ENCODE peak calls at places on chromosomes 13 and 19, in six cellular contexts. I is adrenal gland; L is osteoblast; P is psoas muscle; W is uterus; D is CD8-positive, alpha-beta T cell. N is an unnamed sample.
A peak's percentile ranks its signal among the peaks of the same experiment; 100 is the strongest.

GRCh38 chr13:49214917-49215376 is 5.2 kb upstream of the MLNR start:
- DNase-seq in I (peak; percentile 36), L (no peak), P (peak; percentile 21), W (no peak), D (peak; percentile 48), N (peak; percentile 93)

GRCh38 chr19:21593934-21594844 is 88.8 kb downstream of the ZNF429 start:
- DNase-seq in I (peak; percentile 77), L (no peak), P (peak; percentile 40), W (peak; percentile 63), D (no peak), N (no peak)

GRCh38 chr13:32139251-32139650 is 107.7 kb downstream of the FRY start:
- DNase-seq in I (no peak), L (no peak), P (no peak), W (no peak), D (no peak), N (no peak)

GRCh38 chr13:87792878-87793277 is 121.7 kb downstream of the SLITRK5 start:
- DNase-seq in I (no peak), L (no peak), P (no peak), W (no peak), D (no peak), N (no peak)

GRCh38 chr13:113207890-113208423 is 512 bp downstream of the PCID2 start:
- DNase-seq in I (peak; percentile 49), L (peak; percentile 85), P (peak; percentile 43), W (no peak), D (no peak), N (peak; percentile 23)

GRCh38 chr19:36973021-36973843 is 57.1 kb downstream of the ZNF568 start:
- DNase-seq in I (peak; percentile 89), L (peak; percentile 95), P (peak; percentile 84), W (peak; percentile 79), D (peak; percentile 72), N (peak; percentile 85)

GRCh38 chr13:25885418-25885817 is 166.4 kb downstream of the SHISA2 start:
- DNase-seq in I (no peak), L (no peak), P (no peak), W (no peak), D (no peak), N (no peak)

GRCh38 chr13:20400774-20401173 is 124.9 kb downstream of the CRYL1 start:
- DNase-seq in I (no peak), L (no peak), P (no peak), W (no peak), D (no peak), N (no peak)

GRCh38 chr13:44132710-44133109 is 240.9 kb upstream of the SERP2 start:
- DNase-seq in I (peak; percentile 88), L (peak; percentile 73), P (peak; percentile 75), W (no peak), D (no peak), N (no peak)

GRCh38 chr19:35031072-35031881 is 1.0 kb downstream of the SCN1B start:
- DNase-seq in I (peak; percentile 50), L (peak; percentile 95), P (peak; percentile 78), W (peak; percentile 49), D (no peak), N (no peak)

GRCh38 chr13:29136341-29136740 is 316.2 kb downstream of the MTUS2 start:
- DNase-seq in I (no peak), L (no peak), P (no peak), W (no peak), D (no peak), N (no peak)

GRCh38 chr13:20191902-20192469 is 752 bp downstream of the GJB2 start:
- DNase-seq in I (no peak), L (peak; percentile 85), P (no peak), W (no peak), D (no peak), N (no peak)

GRCh38 chr19:35991731-35992450 is 3.1 kb upstream of the SDHAF1 start:
- DNase-seq in I (no peak), L (peak; percentile 75), P (no peak), W (no peak), D (no peak), N (no peak)

GRCh38 chr13:105984236-105984635 is 551.2 kb downstream of the EFNB2 start:
- DNase-seq in I (no peak), L (no peak), P (no peak), W (no peak), D (no peak), N (no peak)

GRCh38 chr19:4582980-4583842 is 23.7 kb upstream of the SEMA6B start:
- DNase-seq in I (peak; percentile 61), L (peak; percentile 86), P (no peak), W (no peak), D (no peak), N (no peak)

GRCh38 chr13:94435604-94436226 is 43.8 kb downstream of the DCT start:
- DNase-seq in I (no peak), L (peak; percentile 82), P (no peak), W (no peak), D (no peak), N (no peak)

GRCh38 chr19:38049105-38049649 is 142.2 kb downstream of the SIPA1L3 start:
- DNase-seq in I (no peak), L (peak; percentile 97), P (no peak), W (no peak), D (peak; percentile 71), N (peak; percentile 67)

GRCh38 chr13:25447396-25447795 is 75.6 kb downstream of the ATP8A2 start:
- DNase-seq in I (no peak), L (no peak), P (no peak), W (no peak), D (no peak), N (no peak)

GRCh38 chr13:98963917-98964316 is 13.9 kb downstream of the DOCK9 start:
- DNase-seq in I (no peak), L (no peak), P (no peak), W (no peak), D (no peak), N (no peak)

GRCh38 chr19:39506944-39507714 is 7.8 kb upstream of the SELENOV start:
- DNase-seq in I (no peak), L (peak; percentile 96), P (no peak), W (no peak), D (peak; percentile 44), N (no peak)

GRCh38 chr19:42052241-42052863 is 17.7 kb downstream of the GRIK5 start:
- DNase-seq in I (no peak), L (peak; percentile 68), P (no peak), W (no peak), D (no peak), N (no peak)

GRCh38 chr19:3383121-3383722 is 16.8 kb downstream of the NFIC start:
- DNase-seq in I (peak; percentile 67), L (peak; percentile 93), P (peak; percentile 63), W (peak; percentile 82), D (no peak), N (no peak)

GRCh38 chr19:49335784-49336481 is 727 bp downstream of the CD37 start:
- DNase-seq in I (no peak), L (no peak), P (no peak), W (no peak), D (no peak), N (no peak)

GRCh38 chr19:49333426-49334288 is 1.5 kb upstream of the CD37 start:
- DNase-seq in I (no peak), L (no peak), P (no peak), W (no peak), D (peak; percentile 73), N (peak; percentile 62)

GRCh38 chr19:49337267-49338022 is 2.2 kb downstream of the CD37 start:
- DNase-seq in I (no peak), L (no peak), P (no peak), W (no peak), D (no peak), N (no peak)

GRCh38 chr19:49336482-49337266 is 1.5 kb downstream of the CD37 start:
- DNase-seq in I (no peak), L (no peak), P (no peak), W (no peak), D (no peak), N (no peak)

GRCh38 chr19:49335071-49335783 is at the start of gene CD37:
- DNase-seq in I (no peak), L (peak; percentile 30), P (no peak), W (no peak), D (peak; percentile 75), N (peak; percentile 20)
- H3K4me3 ChIP-seq in I (no peak within 1 kb of the TSS), L (no peak within 1 kb of the TSS), P (peak within 1 kb of the TSS; percentile 25), W (no peak within 1 kb of the TSS), D (peak within 1 kb of the TSS; percentile 71), N (no peak within 1 kb of the TSS)

DNA sequence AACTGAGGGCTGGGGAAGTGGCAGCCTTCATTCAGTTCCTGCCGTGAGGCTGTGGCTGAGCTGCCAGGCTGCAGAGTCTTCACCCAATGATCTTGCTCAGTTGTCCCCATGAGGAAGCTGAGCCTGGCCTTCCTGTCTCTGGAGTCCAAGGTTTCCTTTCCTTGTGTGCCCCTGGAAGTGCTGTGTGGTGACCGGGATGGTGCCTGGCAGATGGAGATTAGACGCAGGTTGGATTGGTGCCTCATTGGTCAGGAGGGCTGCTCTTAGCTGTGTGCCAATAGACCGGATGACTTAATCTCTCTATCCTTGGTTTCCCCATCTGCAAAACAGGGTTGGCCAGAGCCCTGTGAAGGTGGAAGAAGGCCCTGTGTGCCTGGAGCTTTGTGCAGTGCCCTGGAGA is 24.6 kb downstream of the DNM2 start:
- DNase-seq in I (peak; percentile 61), L (no peak), P (no peak), W (no peak), D (peak; percentile 7), N (no peak)
- H3K4me1 ChIP-seq in I (peaks cover 54% of the 10 kb centered on the region), L (no peaks in the 10 kb centered on the region), P (peaks cover 18% of the 10 kb centered on the region), W (peaks cover 5% of the 10 kb centered on the region), D (peaks cover 7% of the 10 kb centered on the region), N (no peaks in the 10 kb centered on the region)

GRCh38 chr19:50500753-50501151 is 10.2 kb downstream of the JOSD2 start:
- DNase-seq in I (no peak), L (no peak), P (peak; percentile 82), W (no peak), D (no peak), N (no peak)

GRCh38 chr19:50498219-50499056 is 12.6 kb downstream of the JOSD2 start:
- DNase-seq in I (no peak), L (no peak), P (no peak), W (no peak), D (no peak), N (no peak)

GRCh38 chr19:50501186-50501567 is 9.8 kb downstream of the JOSD2 start:
- DNase-seq in I (no peak), L (no peak), P (no peak), W (no peak), D (no peak), N (no peak)

GRCh38 chr19:50501568-50502475 is 9.2 kb downstream of the JOSD2 start:
- DNase-seq in I (no peak), L (no peak), P (peak; percentile 69), W (no peak), D (no peak), N (no peak)

DNA sequence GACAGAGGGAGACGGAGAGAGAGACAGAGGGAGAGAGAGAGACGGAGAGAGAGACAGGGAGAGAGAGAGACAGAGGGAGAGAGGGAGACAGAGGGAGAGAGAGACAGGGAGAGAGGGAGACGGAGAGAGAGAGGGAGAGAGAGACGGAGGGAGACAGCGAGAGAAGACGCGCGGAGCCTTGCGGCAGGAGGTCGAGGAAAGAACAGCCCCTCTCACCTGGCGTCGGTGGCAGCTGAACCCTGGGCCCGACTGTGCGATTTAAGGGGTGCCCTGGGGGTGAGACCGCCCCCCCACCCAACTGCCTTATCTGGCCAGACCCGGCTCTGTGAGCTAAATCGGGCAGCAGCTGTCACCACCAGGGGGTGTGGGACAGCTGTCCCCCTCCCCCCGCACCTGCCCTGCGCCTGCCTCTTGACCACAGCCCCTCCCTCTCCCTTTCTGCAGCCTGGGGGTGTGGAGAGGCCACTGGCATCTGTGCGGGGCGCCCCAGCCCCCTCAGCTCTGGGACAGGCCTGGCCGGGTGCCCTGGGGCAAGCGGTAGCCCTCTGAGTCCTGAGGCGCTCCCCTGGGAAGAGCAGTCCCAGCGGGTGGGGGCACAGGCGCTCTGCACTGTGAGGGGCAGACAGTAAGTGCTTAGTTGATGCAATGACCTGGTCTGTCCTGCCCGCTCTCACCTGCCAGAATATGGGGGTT is 10.8 kb downstream of the JOSD2 start:
- DNase-seq in I (no peak), L (no peak), P (peak; percentile 83), W (peak; percentile 9), D (no peak), N (no peak)
- H3K4me3 ChIP-seq in I (no peak overlapping the region), L (no peak overlapping the region), P (peak overlapping the region; percentile 68), W (no peak overlapping the region), D (no peak overlapping the region), N (no peak overlapping the region)

GRCh38 chr13:110311721-110312668 is 4.9 kb downstream of the COL4A2 start:
- DNase-seq in I (no peak), L (no peak), P (no peak), W (peak; percentile 15), D (no peak), N (no peak)
- H3K4me1 ChIP-seq in I (peaks cover 12% of the 10 kb centered on the region), L (peaks cover 56% of the 10 kb centered on the region), P (peaks cover 7% of the 10 kb centered on the region), W (peaks cover 17% of the 10 kb centered on the region), D (no peaks in the 10 kb centered on the region), N (no peaks in the 10 kb centered on the region)

N was measured in DND-41.